ENCODE peak calls at places on chromosomes 5 and 9, in ten cellular contexts. V is stomach, T is AG10803, K is osteoblast, Y is PC-9, S is mucosa of descending colon, B is cardiac fibroblast, M is sigmoid colon, Z is epithelial cell of proximal tubule, G is heart left ventricle. I is an unnamed sample.
A peak's percentile ranks its signal among the peaks of the same experiment; 100 is the strongest.

GRCh38 chr5:127031147-127031862 is 947 bp upstream of the MARCHF3 start:
- DNase-seq in V (peak; percentile 29), T (no peak), K (no peak), Y (no peak), S (peak; percentile 69), B (no peak), M (no peak), Z (no peak), G (peak; percentile 43), I (no peak)

GRCh38 chr5:1315709-1316587 is 21.1 kb upstream of the TERT start:
- DNase-seq in V (peak; percentile 88), T (no peak), K (peak; percentile 81), Y (peak; percentile 97), S (peak; percentile 87), B (peak; percentile 11), M (peak; percentile 53), Z (no peak), G (no peak), I (peak; percentile 92)

GRCh38 chr5:129459485-129460120 is 495 bp upstream of the ADAMTS19 start:
- DNase-seq in V (no peak), T (peak; percentile 0), K (peak; percentile 94), Y (no peak), S (peak; percentile 54), B (peak; percentile 38), M (no peak), Z (no peak), G (peak; percentile 41), I (no peak)

GRCh38 chr9:95206143-95206542 is 111.4 kb downstream of the FANCC start:
- DNase-seq in V (no peak), T (peak; percentile 83), K (no peak), Y (no peak), S (no peak), B (no peak), M (no peak), Z (no peak), G (no peak), I (no peak)

GRCh38 chr5:142896325-142897007 is 126.3 kb downstream of the ARHGAP26 start:
- DNase-seq in V (no peak), T (no peak), K (no peak), Y (peak; percentile 70), S (no peak), B (no peak), M (no peak), Z (no peak), G (no peak), I (no peak)

GRCh38 chr9:36764364-36765076 is 191.8 kb downstream of the MELK start:
- DNase-seq in V (no peak), T (no peak), K (no peak), Y (no peak), S (no peak), B (no peak), M (no peak), Z (no peak), G (no peak), I (no peak)

GRCh38 chr5:81425569-81425968 is 31.6 kb upstream of the ACOT12 start:
- DNase-seq in V (no peak), T (peak; percentile 57), K (no peak), Y (peak; percentile 55), S (no peak), B (peak; percentile 65), M (no peak), Z (no peak), G (no peak), I (no peak)

GRCh38 chr5:16616536-16617271 is at the start of gene RETREG1:
- DNase-seq in V (peak; percentile 76), T (no peak), K (peak; percentile 88), Y (no peak), S (peak; percentile 89), B (no peak), M (peak; percentile 82), Z (no peak), G (peak; percentile 77), I (peak; percentile 71)

GRCh38 chr9:133759146-133759900 is 21.2 kb upstream of the SARDH start:
- DNase-seq in V (peak; percentile 14), T (no peak), K (peak; percentile 87), Y (no peak), S (no peak), B (peak; percentile 51), M (peak; percentile 68), Z (no peak), G (peak; percentile 48), I (no peak)

GRCh38 chr5:89444073-89444472 is 561.1 kb upstream of the MEF2C start:
- DNase-seq in V (no peak), T (no peak), K (no peak), Y (no peak), S (no peak), B (no peak), M (no peak), Z (no peak), G (no peak), I (no peak)

GRCh38 chr5:94812232-94812631 is 193.8 kb downstream of the SLF1 start:
- DNase-seq in V (no peak), T (no peak), K (no peak), Y (no peak), S (no peak), B (no peak), M (no peak), Z (no peak), G (no peak), I (no peak)
- TF ChIP-seq CTCF in V (no peak), T (no peak), K (no peak), Y (no peak), S (no peak), B (no peak), M (no peak), Z (no peak), G (no peak), I (no peak)

DNA sequence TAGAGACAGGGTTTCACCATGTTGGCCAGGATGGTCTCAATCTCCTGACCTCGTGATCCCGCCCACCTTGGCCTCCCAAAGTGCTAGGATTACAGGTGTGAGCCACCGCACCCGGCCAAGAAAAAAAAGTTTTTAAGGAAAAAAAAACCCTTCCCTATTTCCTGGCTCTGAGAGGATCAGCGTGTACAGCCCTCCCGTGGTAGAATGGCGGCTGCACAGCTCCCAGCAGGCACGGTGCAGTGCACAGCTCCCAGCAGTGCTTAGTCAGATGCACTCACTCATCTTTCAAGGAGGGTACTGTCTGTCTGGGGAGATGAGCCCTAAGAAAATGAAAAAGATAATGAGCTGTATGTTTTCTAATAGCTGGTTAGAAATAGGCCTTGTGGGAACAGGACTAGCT is 36.8 kb upstream of the SLC2A8 start:
- DNase-seq in V (no peak), T (no peak), K (peak; percentile 74), Y (no peak), S (no peak), B (peak; percentile 39), M (no peak), Z (no peak), G (no peak), I (no peak)
- TF ChIP-seq CTCF in V (no peak), T (peak; percentile 29), K (peak; percentile 47), Y (no peak), S (no peak), B (peak; percentile 29), M (no peak), Z (no peak), G (no peak), I (no peak)

GRCh38 chr5:149130121-149130931 is 11.0 kb upstream of the ABLIM3 start:
- DNase-seq in V (no peak), T (no peak), K (peak; percentile 39), Y (no peak), S (no peak), B (no peak), M (no peak), Z (no peak), G (no peak), I (no peak)
- TF ChIP-seq CTCF in V (no peak), T (peak; percentile 56), K (peak; percentile 58), Y (peak; percentile 49), S (no peak), B (peak; percentile 54), M (no peak), Z (peak; percentile 79), G (peak; percentile 22), I (peak; percentile 15)

GRCh38 chr5:10233011-10233410 is 16.7 kb downstream of the ATPSCKMT start:
- DNase-seq in V (no peak), T (no peak), K (no peak), Y (no peak), S (no peak), B (no peak), M (no peak), Z (no peak), G (no peak), I (no peak)

GRCh38 chr5:10232386-10232785 is 17.3 kb downstream of the ATPSCKMT start:
- DNase-seq in V (no peak), T (no peak), K (no peak), Y (no peak), S (no peak), B (no peak), M (no peak), Z (no peak), G (no peak), I (no peak)

GRCh38 chr5:10228288-10228687 is 21.4 kb downstream of the ATPSCKMT start:
- DNase-seq in V (no peak), T (no peak), K (no peak), Y (no peak), S (no peak), B (no peak), M (no peak), Z (no peak), G (no peak), I (no peak)

GRCh38 chr5:10227396-10227795 is 22.3 kb downstream of the ATPSCKMT start:
- DNase-seq in V (no peak), T (peak; percentile 63), K (peak; percentile 30), Y (no peak), S (no peak), B (peak; percentile 70), M (no peak), Z (no peak), G (no peak), I (no peak)

DNA sequence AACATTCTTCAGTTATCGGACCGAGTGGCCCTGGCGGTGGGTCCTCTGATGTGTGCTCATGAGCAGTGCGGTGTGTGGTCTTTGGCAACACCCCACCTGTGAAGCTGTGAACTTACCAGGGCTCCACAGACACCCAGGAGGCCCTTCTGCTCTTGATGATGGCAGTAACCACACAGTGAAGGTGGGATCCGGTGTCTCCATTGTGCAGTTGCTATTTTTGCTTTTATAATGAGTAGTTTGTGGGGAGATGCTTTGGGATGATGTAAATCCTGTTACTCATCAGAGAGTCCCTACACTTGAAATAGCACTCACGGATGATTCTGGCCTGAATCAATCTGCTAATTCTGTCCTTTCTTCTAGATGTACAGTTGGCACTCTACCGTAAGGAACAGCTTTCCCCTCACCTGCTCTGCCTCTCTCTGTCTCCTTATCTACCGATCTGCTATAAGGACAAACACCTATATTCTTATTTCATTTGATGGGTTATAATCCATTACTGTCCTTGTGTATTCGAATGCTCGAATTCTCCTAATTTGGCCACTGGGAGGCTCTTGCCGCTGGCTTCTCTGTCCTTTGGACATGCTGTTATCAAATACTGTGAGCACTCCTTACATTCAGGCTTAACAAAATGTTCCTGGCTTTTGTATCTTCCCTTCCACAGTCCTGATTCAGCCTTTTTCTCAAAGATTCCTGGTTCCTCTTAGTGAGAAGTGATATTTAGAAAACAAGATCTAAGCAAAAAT is 20.2 kb downstream of the ATPSCKMT start:
- DNase-seq in V (no peak), T (peak; percentile 70), K (peak; percentile 85), Y (no peak), S (no peak), B (peak; percentile 90), M (no peak), Z (no peak), G (no peak), I (no peak)
- TF ChIP-seq CTCF in V (no peak), T (peak; percentile 43), K (peak; percentile 37), Y (no peak), S (no peak), B (peak; percentile 36), M (no peak), Z (peak; percentile 19), G (no peak), I (no peak)